ENCODE peak calls at places on chromosomes 6 and 20, in ten cellular contexts. J is choroid plexus epithelial cell, C is T-helper 2 cell, U is Peyer's patch, S is aorta, Q is HCEC 1CT, P is WTC11, N is mucosa of descending colon, G is germinal center, F is neural crest cell. L is an unnamed sample.

GRCh38 chr6:169939554-169940164 is 188.2 kb downstream of the ERMARD start:
- DNase-seq in J (no peak), C (no peak), U (no peak), S (no peak), Q (no peak), P (no peak), N (no peak), G (no peak), F (no peak), L (no peak)

GRCh38 chr6:109458774-109459531 is 3.4 kb upstream of the MICAL1 start:
- DNase-seq in J (no peak), C (peak), U (peak), S (no peak), Q (no peak), P (no peak), N (no peak), G (peak), F (no peak), L (peak)

GRCh38 chr20:35039146-35039545 is 53.5 kb downstream of the TRPC4AP start:
- DNase-seq in J (no peak), C (no peak), U (peak), S (no peak), Q (no peak), P (no peak), N (peak), G (no peak), F (no peak), L (no peak)

GRCh38 chr6:148317051-148317450 is 25.6 kb upstream of the SASH1 start:
- DNase-seq in J (no peak), C (no peak), U (no peak), S (no peak), Q (no peak), P (no peak), N (no peak), G (no peak), F (no peak), L (peak)

GRCh38 chr6:16760536-16761468 is at the start of gene ATXN1:
- DNase-seq in J (peak), C (peak), U (peak), S (peak), Q (peak), P (peak), N (peak), G (peak), F (peak), L (peak)

GRCh38 chr6:65649392-65649791 is 57.6 kb downstream of the EYS start:
- DNase-seq in J (no peak), C (no peak), U (no peak), S (no peak), Q (no peak), P (no peak), N (no peak), G (no peak), F (no peak), L (no peak)

GRCh38 chr20:50187403-50188051 is 3.1 kb upstream of the CEBPB start:
- DNase-seq in J (peak), C (no peak), U (no peak), S (no peak), Q (peak), P (no peak), N (peak), G (no peak), F (no peak), L (no peak)

GRCh38 chr6:12614468-12614867 is 102.1 kb upstream of the PHACTR1 start:
- DNase-seq in J (peak), C (no peak), U (no peak), S (no peak), Q (no peak), P (no peak), N (no peak), G (no peak), F (no peak), L (no peak)

GRCh38 chr6:138568997-138569396 is 69.7 kb upstream of the NHSL1 start:
- DNase-seq in J (no peak), C (no peak), U (no peak), S (no peak), Q (no peak), P (no peak), N (no peak), G (no peak), F (no peak), L (no peak)

GRCh38 chr20:63937596-63937995 is 18.6 kb downstream of the UCKL1 start:
- DNase-seq in J (no peak), C (no peak), U (no peak), S (no peak), Q (no peak), P (no peak), N (no peak), G (no peak), F (no peak), L (no peak)

GRCh38 chr20:49140834-49141233 is 47.3 kb downstream of the STAU1 start:
- DNase-seq in J (no peak), C (no peak), U (no peak), S (no peak), Q (no peak), P (no peak), N (no peak), G (no peak), F (no peak), L (no peak)

GRCh38 chr6:48765352-48765961 is 654.5 kb upstream of the PTCHD4 start:
- DNase-seq in J (peak), C (no peak), U (no peak), S (no peak), Q (peak), P (peak), N (no peak), G (no peak), F (peak), L (peak)

L was measured in SK-MEL-5.